ENCODE peak calls at places on chromosome 16, in eight cellular contexts. One of them, this sample, is unnamed.

GRCh38 chr16:72049110-72049509 is 5.2 kb upstream of the HP start:
- DNase-seq in stimulated activated CD4-positive, alpha-beta T cell treated with anti-CD3 and anti-CD28 coated beads, Interleukin-15, amount 100 ng/mL, for 1 hour: no peak
- DNase-seq in fibroblast of pulmonary artery: no peak
- DNase-seq in SJSA1: no peak
- DNase-seq in activated gamma-delta T cell treated with anti-CD3 and anti-CD28 coated beads, Interleukin-2, amount 50 U/mL, for 16 hours: no peak
- DNase-seq in activated naive CD4-positive, alpha-beta T cell treated with anti-CD3 and anti-CD28 coated beads for 36 hours: no peak
- DNase-seq in foreskin fibroblast: no peak
- DNase-seq in Caki2: no peak
- DNase-seq in this sample: no peak

GRCh38 chr16:70749681-70750601 is 51.0 kb downstream of the VAC14 start:
- DNase-seq in stimulated activated CD4-positive, alpha-beta T cell treated with anti-CD3 and anti-CD28 coated beads, Interleukin-15, amount 100 ng/mL, for 1 hour: no peak
- DNase-seq in fibroblast of pulmonary artery: no peak
- DNase-seq in SJSA1: no peak
- DNase-seq in activated gamma-delta T cell treated with anti-CD3 and anti-CD28 coated beads, Interleukin-2, amount 50 U/mL, for 16 hours: no peak
- DNase-seq in activated naive CD4-positive, alpha-beta T cell treated with anti-CD3 and anti-CD28 coated beads for 36 hours: no peak
- DNase-seq in foreskin fibroblast: no peak
- DNase-seq in Caki2: peak; percentile 43
- DNase-seq in this sample: no peak

GRCh38 chr16:66427871-66428681 is 981 bp downstream of the BEAN1 start:
- DNase-seq in stimulated activated CD4-positive, alpha-beta T cell treated with anti-CD3 and anti-CD28 coated beads, Interleukin-15, amount 100 ng/mL, for 1 hour: no peak
- DNase-seq in fibroblast of pulmonary artery: no peak
- DNase-seq in SJSA1: no peak
- DNase-seq in activated gamma-delta T cell treated with anti-CD3 and anti-CD28 coated beads, Interleukin-2, amount 50 U/mL, for 16 hours: no peak
- DNase-seq in activated naive CD4-positive, alpha-beta T cell treated with anti-CD3 and anti-CD28 coated beads for 36 hours: no peak
- DNase-seq in foreskin fibroblast: no peak
- DNase-seq in Caki2: no peak
- DNase-seq in this sample: no peak

GRCh38 chr16:75288596-75289120 is 37.2 kb upstream of the BCAR1 start:
- DNase-seq in stimulated activated CD4-positive, alpha-beta T cell treated with anti-CD3 and anti-CD28 coated beads, Interleukin-15, amount 100 ng/mL, for 1 hour: peak; percentile 10
- DNase-seq in fibroblast of pulmonary artery: no peak
- DNase-seq in SJSA1: no peak
- DNase-seq in activated gamma-delta T cell treated with anti-CD3 and anti-CD28 coated beads, Interleukin-2, amount 50 U/mL, for 16 hours: peak; percentile 25
- DNase-seq in activated naive CD4-positive, alpha-beta T cell treated with anti-CD3 and anti-CD28 coated beads for 36 hours: peak; percentile 82
- DNase-seq in foreskin fibroblast: no peak
- DNase-seq in Caki2: no peak
- DNase-seq in this sample: no peak

GRCh38 chr16:49356728-49357488 is 16.7 kb upstream of the C16orf78 start:
- DNase-seq in stimulated activated CD4-positive, alpha-beta T cell treated with anti-CD3 and anti-CD28 coated beads, Interleukin-15, amount 100 ng/mL, for 1 hour: no peak
- DNase-seq in fibroblast of pulmonary artery: no peak
- DNase-seq in SJSA1: no peak
- DNase-seq in activated gamma-delta T cell treated with anti-CD3 and anti-CD28 coated beads, Interleukin-2, amount 50 U/mL, for 16 hours: no peak
- DNase-seq in activated naive CD4-positive, alpha-beta T cell treated with anti-CD3 and anti-CD28 coated beads for 36 hours: no peak
- DNase-seq in foreskin fibroblast: no peak
- DNase-seq in Caki2: no peak
- DNase-seq in this sample: no peak

GRCh38 chr16:67675999-67676398 is 9.4 kb downstream of the C16orf86 start:
- DNase-seq in stimulated activated CD4-positive, alpha-beta T cell treated with anti-CD3 and anti-CD28 coated beads, Interleukin-15, amount 100 ng/mL, for 1 hour: no peak
- DNase-seq in fibroblast of pulmonary artery: no peak
- DNase-seq in SJSA1: no peak
- DNase-seq in activated gamma-delta T cell treated with anti-CD3 and anti-CD28 coated beads, Interleukin-2, amount 50 U/mL, for 16 hours: no peak
- DNase-seq in activated naive CD4-positive, alpha-beta T cell treated with anti-CD3 and anti-CD28 coated beads for 36 hours: no peak
- DNase-seq in foreskin fibroblast: no peak
- DNase-seq in Caki2: no peak
- DNase-seq in this sample: no peak

GRCh38 chr16:51880776-51881175 is 666.2 kb downstream of the TOX3 start:
- DNase-seq in stimulated activated CD4-positive, alpha-beta T cell treated with anti-CD3 and anti-CD28 coated beads, Interleukin-15, amount 100 ng/mL, for 1 hour: no peak
- DNase-seq in fibroblast of pulmonary artery: peak; percentile 77
- DNase-seq in SJSA1: peak; percentile 77
- DNase-seq in activated gamma-delta T cell treated with anti-CD3 and anti-CD28 coated beads, Interleukin-2, amount 50 U/mL, for 16 hours: no peak
- DNase-seq in activated naive CD4-positive, alpha-beta T cell treated with anti-CD3 and anti-CD28 coated beads for 36 hours: no peak
- DNase-seq in foreskin fibroblast: peak; percentile 68
- DNase-seq in Caki2: peak; percentile 10
- DNase-seq in this sample: peak; percentile 72

GRCh38 chr16:49659356-49659755 is 196.6 kb downstream of the ZNF423 start:
- DNase-seq in stimulated activated CD4-positive, alpha-beta T cell treated with anti-CD3 and anti-CD28 coated beads, Interleukin-15, amount 100 ng/mL, for 1 hour: no peak
- DNase-seq in fibroblast of pulmonary artery: no peak
- DNase-seq in SJSA1: no peak
- DNase-seq in activated gamma-delta T cell treated with anti-CD3 and anti-CD28 coated beads, Interleukin-2, amount 50 U/mL, for 16 hours: no peak
- DNase-seq in activated naive CD4-positive, alpha-beta T cell treated with anti-CD3 and anti-CD28 coated beads for 36 hours: no peak
- DNase-seq in foreskin fibroblast: no peak
- DNase-seq in Caki2: no peak
- DNase-seq in this sample: no peak

GRCh38 chr16:81185416-81185815 is 53.1 kb upstream of the BCO1 start:
- DNase-seq in stimulated activated CD4-positive, alpha-beta T cell treated with anti-CD3 and anti-CD28 coated beads, Interleukin-15, amount 100 ng/mL, for 1 hour: no peak
- DNase-seq in fibroblast of pulmonary artery: no peak
- DNase-seq in SJSA1: no peak
- DNase-seq in activated gamma-delta T cell treated with anti-CD3 and anti-CD28 coated beads, Interleukin-2, amount 50 U/mL, for 16 hours: no peak
- DNase-seq in activated naive CD4-positive, alpha-beta T cell treated with anti-CD3 and anti-CD28 coated beads for 36 hours: no peak
- DNase-seq in foreskin fibroblast: no peak
- DNase-seq in Caki2: no peak
- DNase-seq in this sample: no peak

GRCh38 chr16:4353675-4354074 is 2.6 kb upstream of the PAM16 start:
- DNase-seq in stimulated activated CD4-positive, alpha-beta T cell treated with anti-CD3 and anti-CD28 coated beads, Interleukin-15, amount 100 ng/mL, for 1 hour: no peak
- DNase-seq in fibroblast of pulmonary artery: no peak
- DNase-seq in SJSA1: no peak
- DNase-seq in activated gamma-delta T cell treated with anti-CD3 and anti-CD28 coated beads, Interleukin-2, amount 50 U/mL, for 16 hours: no peak
- DNase-seq in activated naive CD4-positive, alpha-beta T cell treated with anti-CD3 and anti-CD28 coated beads for 36 hours: no peak
- DNase-seq in foreskin fibroblast: no peak
- DNase-seq in Caki2: no peak
- DNase-seq in this sample: no peak

GRCh38 chr16:51408357-51408756 is 257.3 kb upstream of the SALL1 start:
- DNase-seq in stimulated activated CD4-positive, alpha-beta T cell treated with anti-CD3 and anti-CD28 coated beads, Interleukin-15, amount 100 ng/mL, for 1 hour: no peak
- DNase-seq in fibroblast of pulmonary artery: peak; percentile 40
- DNase-seq in SJSA1: no peak
- DNase-seq in activated gamma-delta T cell treated with anti-CD3 and anti-CD28 coated beads, Interleukin-2, amount 50 U/mL, for 16 hours: no peak
- DNase-seq in activated naive CD4-positive, alpha-beta T cell treated with anti-CD3 and anti-CD28 coated beads for 36 hours: no peak
- DNase-seq in foreskin fibroblast: peak; percentile 76
- DNase-seq in Caki2: peak; percentile 87
- DNase-seq in this sample: peak; percentile 79

GRCh38 chr16:10541396-10541795 is 39.0 kb downstream of the EMP2 start:
- DNase-seq in stimulated activated CD4-positive, alpha-beta T cell treated with anti-CD3 and anti-CD28 coated beads, Interleukin-15, amount 100 ng/mL, for 1 hour: no peak
- DNase-seq in fibroblast of pulmonary artery: no peak
- DNase-seq in SJSA1: no peak
- DNase-seq in activated gamma-delta T cell treated with anti-CD3 and anti-CD28 coated beads, Interleukin-2, amount 50 U/mL, for 16 hours: no peak
- DNase-seq in activated naive CD4-positive, alpha-beta T cell treated with anti-CD3 and anti-CD28 coated beads for 36 hours: no peak
- DNase-seq in foreskin fibroblast: no peak
- DNase-seq in Caki2: no peak
- DNase-seq in this sample: no peak

GRCh38 chr16:64469906-64470702 is 651.8 kb downstream of the CDH11 start:
- DNase-seq in stimulated activated CD4-positive, alpha-beta T cell treated with anti-CD3 and anti-CD28 coated beads, Interleukin-15, amount 100 ng/mL, for 1 hour: no peak
- DNase-seq in fibroblast of pulmonary artery: peak; percentile 35
- DNase-seq in SJSA1: no peak
- DNase-seq in activated gamma-delta T cell treated with anti-CD3 and anti-CD28 coated beads, Interleukin-2, amount 50 U/mL, for 16 hours: no peak
- DNase-seq in activated naive CD4-positive, alpha-beta T cell treated with anti-CD3 and anti-CD28 coated beads for 36 hours: no peak
- DNase-seq in foreskin fibroblast: no peak
- DNase-seq in Caki2: no peak
- DNase-seq in this sample: no peak

GRCh38 chr16:73058616-73059409 is 10.9 kb upstream of the ZFHX3 start:
- DNase-seq in stimulated activated CD4-positive, alpha-beta T cell treated with anti-CD3 and anti-CD28 coated beads, Interleukin-15, amount 100 ng/mL, for 1 hour: no peak
- DNase-seq in fibroblast of pulmonary artery: peak; percentile 66
- DNase-seq in SJSA1: no peak
- DNase-seq in activated gamma-delta T cell treated with anti-CD3 and anti-CD28 coated beads, Interleukin-2, amount 50 U/mL, for 16 hours: no peak
- DNase-seq in activated naive CD4-positive, alpha-beta T cell treated with anti-CD3 and anti-CD28 coated beads for 36 hours: peak; percentile 15
- DNase-seq in foreskin fibroblast: no peak
- DNase-seq in Caki2: peak; percentile 83
- DNase-seq in this sample: peak; percentile 50

GRCh38 chr16:1815461-1815860 is 11.2 kb downstream of the HAGH start:
- DNase-seq in stimulated activated CD4-positive, alpha-beta T cell treated with anti-CD3 and anti-CD28 coated beads, Interleukin-15, amount 100 ng/mL, for 1 hour: no peak
- DNase-seq in fibroblast of pulmonary artery: no peak
- DNase-seq in SJSA1: no peak
- DNase-seq in activated gamma-delta T cell treated with anti-CD3 and anti-CD28 coated beads, Interleukin-2, amount 50 U/mL, for 16 hours: no peak
- DNase-seq in activated naive CD4-positive, alpha-beta T cell treated with anti-CD3 and anti-CD28 coated beads for 36 hours: no peak
- DNase-seq in foreskin fibroblast: no peak
- DNase-seq in Caki2: no peak
- DNase-seq in this sample: no peak

GRCh38 chr16:83781-84615 is 6.0 kb downstream of the MPG start:
- DNase-seq in stimulated activated CD4-positive, alpha-beta T cell treated with anti-CD3 and anti-CD28 coated beads, Interleukin-15, amount 100 ng/mL, for 1 hour: no peak
- DNase-seq in fibroblast of pulmonary artery: peak; percentile 39
- DNase-seq in SJSA1: no peak
- DNase-seq in activated gamma-delta T cell treated with anti-CD3 and anti-CD28 coated beads, Interleukin-2, amount 50 U/mL, for 16 hours: no peak
- DNase-seq in activated naive CD4-positive, alpha-beta T cell treated with anti-CD3 and anti-CD28 coated beads for 36 hours: peak; percentile 36
- DNase-seq in foreskin fibroblast: no peak
- DNase-seq in Caki2: no peak
- DNase-seq in this sample: no peak

GRCh38 chr16:84042879-84043485 is 387 bp upstream of the SLC38A8 start:
- DNase-seq in stimulated activated CD4-positive, alpha-beta T cell treated with anti-CD3 and anti-CD28 coated beads, Interleukin-15, amount 100 ng/mL, for 1 hour: no peak
- DNase-seq in fibroblast of pulmonary artery: no peak
- DNase-seq in SJSA1: no peak
- DNase-seq in activated gamma-delta T cell treated with anti-CD3 and anti-CD28 coated beads, Interleukin-2, amount 50 U/mL, for 16 hours: no peak
- DNase-seq in activated naive CD4-positive, alpha-beta T cell treated with anti-CD3 and anti-CD28 coated beads for 36 hours: no peak
- DNase-seq in foreskin fibroblast: no peak
- DNase-seq in Caki2: no peak
- DNase-seq in this sample: no peak

GRCh38 chr16:27321013-27321960 is 7.5 kb downstream of the IL4R start:
- DNase-seq in stimulated activated CD4-positive, alpha-beta T cell treated with anti-CD3 and anti-CD28 coated beads, Interleukin-15, amount 100 ng/mL, for 1 hour: no peak
- DNase-seq in fibroblast of pulmonary artery: peak; percentile 53
- DNase-seq in SJSA1: no peak
- DNase-seq in activated gamma-delta T cell treated with anti-CD3 and anti-CD28 coated beads, Interleukin-2, amount 50 U/mL, for 16 hours: no peak
- DNase-seq in activated naive CD4-positive, alpha-beta T cell treated with anti-CD3 and anti-CD28 coated beads for 36 hours: no peak
- DNase-seq in foreskin fibroblast: no peak
- DNase-seq in Caki2: no peak
- DNase-seq in this sample: peak; percentile 84

GRCh38 chr16:84985079-84986065 is 26.0 kb downstream of the ZDHHC7 start:
- DNase-seq in stimulated activated CD4-positive, alpha-beta T cell treated with anti-CD3 and anti-CD28 coated beads, Interleukin-15, amount 100 ng/mL, for 1 hour: no peak
- DNase-seq in fibroblast of pulmonary artery: peak; percentile 80
- DNase-seq in SJSA1: peak; percentile 63
- DNase-seq in activated gamma-delta T cell treated with anti-CD3 and anti-CD28 coated beads, Interleukin-2, amount 50 U/mL, for 16 hours: no peak
- DNase-seq in activated naive CD4-positive, alpha-beta T cell treated with anti-CD3 and anti-CD28 coated beads for 36 hours: no peak
- DNase-seq in foreskin fibroblast: peak; percentile 82
- DNase-seq in Caki2: peak; percentile 70
- DNase-seq in this sample: peak; percentile 77

GRCh38 chr16:79767597-79768280 is 167.2 kb upstream of the MAF start:
- DNase-seq in stimulated activated CD4-positive, alpha-beta T cell treated with anti-CD3 and anti-CD28 coated beads, Interleukin-15, amount 100 ng/mL, for 1 hour: no peak
- DNase-seq in fibroblast of pulmonary artery: peak; percentile 13
- DNase-seq in SJSA1: peak; percentile 48
- DNase-seq in activated gamma-delta T cell treated with anti-CD3 and anti-CD28 coated beads, Interleukin-2, amount 50 U/mL, for 16 hours: no peak
- DNase-seq in activated naive CD4-positive, alpha-beta T cell treated with anti-CD3 and anti-CD28 coated beads for 36 hours: no peak
- DNase-seq in foreskin fibroblast: no peak
- DNase-seq in Caki2: no peak
- DNase-seq in this sample: peak; percentile 45

GRCh38 chr16:25501530-25502255 is 190.1 kb upstream of the HS3ST4 start:
- DNase-seq in stimulated activated CD4-positive, alpha-beta T cell treated with anti-CD3 and anti-CD28 coated beads, Interleukin-15, amount 100 ng/mL, for 1 hour: no peak
- DNase-seq in fibroblast of pulmonary artery: no peak
- DNase-seq in SJSA1: no peak
- DNase-seq in activated gamma-delta T cell treated with anti-CD3 and anti-CD28 coated beads, Interleukin-2, amount 50 U/mL, for 16 hours: no peak
- DNase-seq in activated naive CD4-positive, alpha-beta T cell treated with anti-CD3 and anti-CD28 coated beads for 36 hours: no peak
- DNase-seq in foreskin fibroblast: no peak
- DNase-seq in Caki2: no peak
- DNase-seq in this sample: no peak

GRCh38 chr16:67198238-67198734 is 645 bp upstream of the ELMO3 start:
- DNase-seq in stimulated activated CD4-positive, alpha-beta T cell treated with anti-CD3 and anti-CD28 coated beads, Interleukin-15, amount 100 ng/mL, for 1 hour: no peak
- DNase-seq in fibroblast of pulmonary artery: no peak
- DNase-seq in SJSA1: no peak
- DNase-seq in activated gamma-delta T cell treated with anti-CD3 and anti-CD28 coated beads, Interleukin-2, amount 50 U/mL, for 16 hours: no peak
- DNase-seq in activated naive CD4-positive, alpha-beta T cell treated with anti-CD3 and anti-CD28 coated beads for 36 hours: peak; percentile 33
- DNase-seq in foreskin fibroblast: no peak
- DNase-seq in Caki2: no peak
- DNase-seq in this sample: peak; percentile 70

GRCh38 chr16:72952404-72953301 is 95.3 kb downstream of the ZFHX3 start:
- DNase-seq in stimulated activated CD4-positive, alpha-beta T cell treated with anti-CD3 and anti-CD28 coated beads, Interleukin-15, amount 100 ng/mL, for 1 hour: no peak
- DNase-seq in fibroblast of pulmonary artery: peak; percentile 50
- DNase-seq in SJSA1: no peak
- DNase-seq in activated gamma-delta T cell treated with anti-CD3 and anti-CD28 coated beads, Interleukin-2, amount 50 U/mL, for 16 hours: no peak
- DNase-seq in activated naive CD4-positive, alpha-beta T cell treated with anti-CD3 and anti-CD28 coated beads for 36 hours: no peak
- DNase-seq in foreskin fibroblast: peak; percentile 26
- DNase-seq in Caki2: no peak
- DNase-seq in this sample: no peak

GRCh38 chr16:709651-710499 is 4.3 kb upstream of the FBXL16 start:
- DNase-seq in stimulated activated CD4-positive, alpha-beta T cell treated with anti-CD3 and anti-CD28 coated beads, Interleukin-15, amount 100 ng/mL, for 1 hour: no peak
- DNase-seq in fibroblast of pulmonary artery: peak; percentile 85
- DNase-seq in SJSA1: peak; percentile 85
- DNase-seq in activated gamma-delta T cell treated with anti-CD3 and anti-CD28 coated beads, Interleukin-2, amount 50 U/mL, for 16 hours: no peak
- DNase-seq in activated naive CD4-positive, alpha-beta T cell treated with anti-CD3 and anti-CD28 coated beads for 36 hours: no peak
- DNase-seq in foreskin fibroblast: peak; percentile 78
- DNase-seq in Caki2: peak; percentile 95
- DNase-seq in this sample: no peak

GRCh38 chr16:30953511-30954124 is 3.9 kb upstream of the SETD1A start:
- DNase-seq in stimulated activated CD4-positive, alpha-beta T cell treated with anti-CD3 and anti-CD28 coated beads, Interleukin-15, amount 100 ng/mL, for 1 hour: peak; percentile 50
- DNase-seq in fibroblast of pulmonary artery: peak; percentile 79
- DNase-seq in SJSA1: peak; percentile 68
- DNase-seq in activated gamma-delta T cell treated with anti-CD3 and anti-CD28 coated beads, Interleukin-2, amount 50 U/mL, for 16 hours: peak; percentile 46
- DNase-seq in activated naive CD4-positive, alpha-beta T cell treated with anti-CD3 and anti-CD28 coated beads for 36 hours: peak; percentile 71
- DNase-seq in foreskin fibroblast: peak; percentile 60
- DNase-seq in Caki2: peak; percentile 59
- DNase-seq in this sample: peak; percentile 24

GRCh38 chr16:56625140-56625942 is at the start of gene MT1E:
- DNase-seq in stimulated activated CD4-positive, alpha-beta T cell treated with anti-CD3 and anti-CD28 coated beads, Interleukin-15, amount 100 ng/mL, for 1 hour: peak; percentile 65
- DNase-seq in fibroblast of pulmonary artery: peak; percentile 82
- DNase-seq in SJSA1: no peak
- DNase-seq in activated gamma-delta T cell treated with anti-CD3 and anti-CD28 coated beads, Interleukin-2, amount 50 U/mL, for 16 hours: no peak
- DNase-seq in activated naive CD4-positive, alpha-beta T cell treated with anti-CD3 and anti-CD28 coated beads for 36 hours: peak; percentile 61
- DNase-seq in foreskin fibroblast: peak; percentile 88
- DNase-seq in Caki2: no peak
- DNase-seq in this sample: peak; percentile 74

GRCh38 chr16:714558-715447 is at the start of gene METRN:
- DNase-seq in stimulated activated CD4-positive, alpha-beta T cell treated with anti-CD3 and anti-CD28 coated beads, Interleukin-15, amount 100 ng/mL, for 1 hour: peak; percentile 92
- DNase-seq in fibroblast of pulmonary artery: peak; percentile 85
- DNase-seq in SJSA1: peak; percentile 92
- DNase-seq in activated gamma-delta T cell treated with anti-CD3 and anti-CD28 coated beads, Interleukin-2, amount 50 U/mL, for 16 hours: peak; percentile 84
- DNase-seq in activated naive CD4-positive, alpha-beta T cell treated with anti-CD3 and anti-CD28 coated beads for 36 hours: peak; percentile 87
- DNase-seq in foreskin fibroblast: peak; percentile 88
- DNase-seq in Caki2: peak; percentile 95
- DNase-seq in this sample: peak; percentile 75

GRCh38 chr16:9870962-9871361 is 311.3 kb downstream of the GRIN2A start:
- DNase-seq in stimulated activated CD4-positive, alpha-beta T cell treated with anti-CD3 and anti-CD28 coated beads, Interleukin-15, amount 100 ng/mL, for 1 hour: no peak
- DNase-seq in fibroblast of pulmonary artery: no peak
- DNase-seq in SJSA1: no peak
- DNase-seq in activated gamma-delta T cell treated with anti-CD3 and anti-CD28 coated beads, Interleukin-2, amount 50 U/mL, for 16 hours: no peak
- DNase-seq in activated naive CD4-positive, alpha-beta T cell treated with anti-CD3 and anti-CD28 coated beads for 36 hours: no peak
- DNase-seq in foreskin fibroblast: no peak
- DNase-seq in Caki2: no peak
- DNase-seq in this sample: peak; percentile 38

GRCh38 chr16:29126057-29126494 is 141.2 kb downstream of the LAT start:
- DNase-seq in stimulated activated CD4-positive, alpha-beta T cell treated with anti-CD3 and anti-CD28 coated beads, Interleukin-15, amount 100 ng/mL, for 1 hour: no peak
- DNase-seq in fibroblast of pulmonary artery: no peak
- DNase-seq in SJSA1: no peak
- DNase-seq in activated gamma-delta T cell treated with anti-CD3 and anti-CD28 coated beads, Interleukin-2, amount 50 U/mL, for 16 hours: no peak
- DNase-seq in activated naive CD4-positive, alpha-beta T cell treated with anti-CD3 and anti-CD28 coated beads for 36 hours: peak; percentile 38
- DNase-seq in foreskin fibroblast: no peak
- DNase-seq in Caki2: no peak
- DNase-seq in this sample: no peak

GRCh38 chr16:22671301-22672076 is 142.5 kb upstream of the HS3ST2 start:
- DNase-seq in stimulated activated CD4-positive, alpha-beta T cell treated with anti-CD3 and anti-CD28 coated beads, Interleukin-15, amount 100 ng/mL, for 1 hour: no peak
- DNase-seq in fibroblast of pulmonary artery: no peak
- DNase-seq in SJSA1: no peak
- DNase-seq in activated gamma-delta T cell treated with anti-CD3 and anti-CD28 coated beads, Interleukin-2, amount 50 U/mL, for 16 hours: no peak
- DNase-seq in activated naive CD4-positive, alpha-beta T cell treated with anti-CD3 and anti-CD28 coated beads for 36 hours: no peak
- DNase-seq in foreskin fibroblast: no peak
- DNase-seq in Caki2: no peak
- DNase-seq in this sample: no peak

GRCh38 chr16:17068524-17068923 is 402.2 kb downstream of the XYLT1 start:
- DNase-seq in stimulated activated CD4-positive, alpha-beta T cell treated with anti-CD3 and anti-CD28 coated beads, Interleukin-15, amount 100 ng/mL, for 1 hour: no peak
- DNase-seq in fibroblast of pulmonary artery: no peak
- DNase-seq in SJSA1: no peak
- DNase-seq in activated gamma-delta T cell treated with anti-CD3 and anti-CD28 coated beads, Interleukin-2, amount 50 U/mL, for 16 hours: no peak
- DNase-seq in activated naive CD4-positive, alpha-beta T cell treated with anti-CD3 and anti-CD28 coated beads for 36 hours: no peak
- DNase-seq in foreskin fibroblast: no peak
- DNase-seq in Caki2: peak; percentile 31
- DNase-seq in this sample: no peak

GRCh38 chr16:61576476-61576875 is 459.8 kb downstream of the CDH8 start:
- DNase-seq in stimulated activated CD4-positive, alpha-beta T cell treated with anti-CD3 and anti-CD28 coated beads, Interleukin-15, amount 100 ng/mL, for 1 hour: no peak
- DNase-seq in fibroblast of pulmonary artery: no peak
- DNase-seq in SJSA1: no peak
- DNase-seq in activated gamma-delta T cell treated with anti-CD3 and anti-CD28 coated beads, Interleukin-2, amount 50 U/mL, for 16 hours: no peak
- DNase-seq in activated naive CD4-positive, alpha-beta T cell treated with anti-CD3 and anti-CD28 coated beads for 36 hours: no peak
- DNase-seq in foreskin fibroblast: no peak
- DNase-seq in Caki2: no peak
- DNase-seq in this sample: no peak

GRCh38 chr16:67936876-67937605 is 391 bp upstream of the PSMB10 start:
- DNase-seq in stimulated activated CD4-positive, alpha-beta T cell treated with anti-CD3 and anti-CD28 coated beads, Interleukin-15, amount 100 ng/mL, for 1 hour: no peak
- DNase-seq in fibroblast of pulmonary artery: peak; percentile 63
- DNase-seq in SJSA1: no peak
- DNase-seq in activated gamma-delta T cell treated with anti-CD3 and anti-CD28 coated beads, Interleukin-2, amount 50 U/mL, for 16 hours: peak; percentile 66
- DNase-seq in activated naive CD4-positive, alpha-beta T cell treated with anti-CD3 and anti-CD28 coated beads for 36 hours: peak; percentile 92
- DNase-seq in foreskin fibroblast: peak; percentile 45
- DNase-seq in Caki2: peak; percentile 22
- DNase-seq in this sample: peak; percentile 64

GRCh38 chr16:14497245-14498082 is 132.6 kb downstream of the PARN start:
- DNase-seq in stimulated activated CD4-positive, alpha-beta T cell treated with anti-CD3 and anti-CD28 coated beads, Interleukin-15, amount 100 ng/mL, for 1 hour: no peak
- DNase-seq in fibroblast of pulmonary artery: no peak
- DNase-seq in SJSA1: no peak
- DNase-seq in activated gamma-delta T cell treated with anti-CD3 and anti-CD28 coated beads, Interleukin-2, amount 50 U/mL, for 16 hours: no peak
- DNase-seq in activated naive CD4-positive, alpha-beta T cell treated with anti-CD3 and anti-CD28 coated beads for 36 hours: no peak
- DNase-seq in foreskin fibroblast: no peak
- DNase-seq in Caki2: no peak
- DNase-seq in this sample: no peak